ENCODE peak calls at places on chromosomes 11 and 22, in seven cellular contexts. U, M, R, Z, A, K and W are unnamed samples.

GRCh38 chr11:128711136-128711535 is 17.3 kb downstream of the FLI1 start:
- DNase-seq in A (no peak), Z (no peak), U (peak; percentile 87), K (no peak), M (no peak), R (no peak), W (no peak)

GRCh38 chr11:106468091-106468490 is 390.6 kb downstream of the AASDHPPT start:
- DNase-seq in M (no peak), Z (no peak), A (no peak), U (peak; percentile 79), K (no peak), R (no peak), W (no peak)

GRCh38 chr22:23064381-23065068 is 5.8 kb upstream of the GNAZ start:
- DNase-seq in M (no peak), A (peak; percentile 41), K (no peak), U (no peak), Z (no peak), R (peak; percentile 40), W (no peak)

GRCh38 chr11:1460396-1460795 is 26.2 kb downstream of the MOB2 start:
- DNase-seq in K (peak; percentile 48), A (no peak), M (no peak), R (peak; percentile 95), U (peak; percentile 45), Z (peak; percentile 57), W (no peak)

GRCh38 chr11:2998073-2998850 is 6.1 kb upstream of the NAP1L4 start:
- DNase-seq in R (peak; percentile 33), A (peak; percentile 39), K (peak; percentile 45), U (no peak), Z (peak; percentile 42), M (no peak), W (peak; percentile 94)

GRCh38 chr11:3010004-3010403 is 17.9 kb upstream of the NAP1L4 start:
- DNase-seq in M (no peak), Z (no peak), K (no peak), U (no peak), R (no peak), A (peak; percentile 42), W (no peak)

GRCh38 chr11:6856871-6857270 is 6.0 kb upstream of the OR10A2 start:
- DNase-seq in U (peak; percentile 54), M (no peak), Z (no peak), R (no peak), K (no peak), A (no peak), W (no peak)

GRCh38 chr22:37225481-37225880 is 13.2 kb upstream of the SSTR3 start:
- DNase-seq in A (no peak), K (no peak), Z (peak; percentile 35), R (no peak), U (no peak), M (no peak), W (no peak)

GRCh38 chr11:35523351-35523768 is 2.1 kb downstream of the PAMR1 start:
- DNase-seq in R (no peak), U (peak; percentile 62), M (no peak), A (no peak), Z (no peak), K (no peak), W (no peak)

GRCh38 chr11:83724704-83725114 is 438.5 kb upstream of the CCDC90B start:
- DNase-seq in A (no peak), U (no peak), K (peak; percentile 80), Z (no peak), R (no peak), M (no peak), W (peak; percentile 84)

GRCh38 chr22:49999063-49999900 is 13.3 kb downstream of the IL17REL start:
- DNase-seq in M (no peak), R (no peak), U (no peak), Z (peak; percentile 37), K (no peak), A (peak; percentile 72), W (no peak)

GRCh38 chr11:111718436-111719325 is 47.5 kb downstream of the PPP2R1B start:
- DNase-seq in R (peak; percentile 73), K (peak; percentile 79), M (no peak), A (no peak), U (peak; percentile 91), Z (peak; percentile 57), W (no peak)

GRCh38 chr11:135075740-135076139 is 663.7 kb upstream of the B3GAT1 start:
- DNase-seq in A (peak; percentile 65), U (peak; percentile 5), Z (peak; percentile 32), R (no peak), M (peak; percentile 71), K (no peak), W (peak; percentile 68)

GRCh38 chr11:16966633-16967346 is 47.4 kb downstream of the PLEKHA7 start:
- DNase-seq in R (no peak), U (no peak), M (no peak), K (no peak), Z (peak; percentile 74), A (peak; percentile 74), W (peak; percentile 36)

GRCh38 chr22:44574581-44575343 is 76.7 kb upstream of the RTL6 start:
- DNase-seq in R (peak; percentile 48), M (no peak), Z (no peak), K (no peak), U (no peak), A (peak; percentile 15), W (no peak)

GRCh38 chr11:75562048-75562835 is at the start of gene SERPINH1:
- DNase-seq in A (peak; percentile 86), U (peak; percentile 84), K (peak; percentile 79), Z (peak; percentile 90), M (peak; percentile 72), R (peak; percentile 97), W (peak; percentile 89)

GRCh38 chr22:22920104-22920654 is 32.6 kb downstream of the IGLL5 start:
- DNase-seq in Z (no peak), U (no peak), K (no peak), M (no peak), A (no peak), R (no peak), W (no peak)

GRCh38 chr11:115092516-115092915 is 411.7 kb downstream of the CADM1 start:
- DNase-seq in A (no peak), Z (no peak), U (no peak), K (no peak), M (no peak), R (no peak), W (no peak)

GRCh38 chr22:49639956-49640355 is 187.7 kb downstream of the BRD1 start:
- DNase-seq in U (no peak), M (no peak), A (no peak), K (no peak), Z (no peak), R (no peak), W (no peak)

GRCh38 chr11:67732045-67732787 is 57.8 kb upstream of the ALDH3B2 start:
- DNase-seq in K (no peak), M (peak; percentile 4), U (no peak), Z (no peak), A (no peak), R (no peak), W (peak; percentile 26)

GRCh38 chr11:46373787-46374740 is 7.4 kb upstream of the MDK start:
- DNase-seq in A (no peak), K (no peak), U (no peak), M (no peak), Z (no peak), R (no peak), W (no peak)

GRCh38 chr11:26841818-26842457 is 120.1 kb upstream of the SLC5A12 start:
- DNase-seq in R (no peak), A (no peak), K (no peak), U (peak; percentile 60), M (no peak), Z (no peak), W (no peak)
- TF ChIP-seq POLR2A in R (no peak), A (no peak), K (no peak), U (no peak), M (no peak), Z (no peak), W (no peak)

GRCh38 chr11:72684236-72684912 is 10.2 kb upstream of the PDE2A start:
- DNase-seq in A (peak; percentile 64), Z (peak; percentile 58), K (peak; percentile 25), U (peak; percentile 57), R (peak; percentile 88), M (peak; percentile 44), W (peak; percentile 66)

GRCh38 chr11:72683782-72684200 is 9.6 kb upstream of the PDE2A start:
- DNase-seq in R (no peak), Z (peak; percentile 60), A (peak; percentile 78), M (no peak), U (peak; percentile 19), K (peak; percentile 49), W (peak; percentile 60)

GRCh38 chr11:72686639-72687215 is 12.5 kb upstream of the PDE2A start:
- DNase-seq in Z (no peak), M (no peak), R (no peak), A (no peak), U (peak; percentile 16), K (no peak), W (no peak)

GRCh38 chr11:72687326-72687725 is 13.1 kb upstream of the PDE2A start:
- DNase-seq in A (no peak), U (no peak), R (no peak), K (no peak), M (no peak), Z (no peak), W (no peak)

GRCh38 chr11:72685560-72686480 is 11.6 kb upstream of the PDE2A start:
- DNase-seq in R (peak; percentile 89), K (no peak), A (no peak), M (no peak), Z (peak; percentile 35), U (peak; percentile 19), W (peak; percentile 29)
- H3K4me1 ChIP-seq in R (peaks cover 7% of the 10 kb centered on the region), K (no peaks in the 10 kb centered on the region), A (no peaks in the 10 kb centered on the region), M (no peaks in the 10 kb centered on the region), Z (peaks cover 5% of the 10 kb centered on the region), U (peaks cover 2% of the 10 kb centered on the region), W (no peaks in the 10 kb centered on the region)

GRCh38 chr22:20533095-20533878 is 25.9 kb downstream of the MED15 start:
- DNase-seq in R (no peak), U (no peak), K (no peak), A (no peak), M (no peak), Z (no peak), W (no peak)
- H3K27ac ChIP-seq in R (peak overlapping the region; percentile 85), U (peak overlapping the region; percentile 91), K (no peak overlapping the region), A (no peak overlapping the region), M (no peak overlapping the region), Z (peak overlapping the region; percentile 75), W (no peak overlapping the region)

GRCh38 chr11:131185915-131186314 is 184.5 kb upstream of the NTM start:
- DNase-seq in R (no peak), M (no peak), K (no peak), U (no peak), A (no peak), Z (no peak), W (no peak)

GRCh38 chr11:131190446-131190845 is 180.0 kb upstream of the NTM start:
- DNase-seq in R (no peak), M (no peak), K (no peak), A (no peak), U (no peak), Z (no peak), W (no peak)

GRCh38 chr11:131192628-131193027 is 177.8 kb upstream of the NTM start:
- DNase-seq in K (no peak), U (no peak), A (no peak), Z (no peak), M (no peak), R (no peak), W (no peak)

DNA sequence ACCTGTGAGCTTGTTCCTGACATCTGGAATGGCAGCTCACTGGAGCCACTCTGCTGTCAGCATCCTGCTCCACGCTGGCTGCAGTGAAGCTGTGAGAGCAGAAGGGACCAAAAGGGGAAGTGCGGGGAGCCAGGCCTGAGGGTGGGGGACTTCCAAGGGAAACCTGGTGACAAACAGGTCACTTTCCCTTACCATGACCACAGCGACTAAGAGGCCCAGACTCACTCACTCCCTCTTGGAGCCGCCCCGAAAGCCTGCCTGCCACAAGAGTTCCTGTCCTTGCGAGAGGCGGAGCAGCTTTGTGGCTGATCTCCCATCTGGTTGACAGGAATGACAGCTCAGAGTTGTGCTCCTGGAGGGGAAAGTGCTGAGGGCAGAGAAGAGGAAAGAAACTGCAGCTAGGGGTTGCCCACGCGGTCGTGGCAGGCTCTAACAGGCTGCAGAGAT is 183.8 kb upstream of the NTM start:
- DNase-seq in A (no peak), U (no peak), Z (no peak), M (no peak), K (no peak), R (no peak), W (no peak)
- TF ChIP-seq POLR2A in A (no peak), U (no peak), Z (no peak), M (no peak), K (no peak), R (no peak), W (no peak)